ENCODE peak calls at places on chromosomes 16 and 17, in ten cellular contexts. J is neural progenitor cell, C is body of pancreas, S is heart right ventricle, G is keratinocyte, A is dorsolateral prefrontal cortex, I is stomach, W is DND-41, U is gastrocnemius medialis, P is Panc1. R is an unnamed sample.

GRCh38 chr17:77846531-77847085 is 111.9 kb upstream of the TNRC6C start:
- DNase-seq in J (no peak), C (no peak), S (no peak), G (no peak), A (no peak), I (no peak), W (peak), U (no peak), P (no peak), R (peak)

GRCh38 chr17:39818282-39819000 is 45.7 kb downstream of the IKZF3 start:
- DNase-seq in J (no peak), C (no peak), S (no peak), G (no peak), A (no peak), I (no peak), W (no peak), U (no peak), P (no peak), R (no peak)

GRCh38 chr16:89704281-89704680 is 2.8 kb upstream of the SPATA2L start:
- DNase-seq in J (no peak), C (no peak), S (no peak), G (no peak), A (no peak), I (no peak), W (no peak), U (no peak), P (no peak), R (no peak)

GRCh38 chr16:67939507-67940435 is 3.1 kb upstream of the PSMB10 start:
- DNase-seq in J (no peak), C (peak), S (no peak), G (no peak), A (no peak), I (peak), W (peak), U (no peak), P (no peak), R (peak)

GRCh38 chr16:75416904-75417565 is 16.3 kb downstream of the CFDP1 start:
- DNase-seq in J (no peak), C (no peak), S (no peak), G (no peak), A (no peak), I (no peak), W (no peak), U (no peak), P (no peak), R (no peak)

GRCh38 chr17:41777579-41778188 is 8.8 kb downstream of the JUP start:
- DNase-seq in J (no peak), C (peak), S (peak), G (no peak), A (peak), I (peak), W (no peak), U (peak), P (peak), R (no peak)

GRCh38 chr16:89115216-89115949 is 21.7 kb downstream of the ACSF3 start:
- DNase-seq in J (no peak), C (peak), S (peak), G (peak), A (peak), I (peak), W (peak), U (peak), P (no peak), R (peak)

GRCh38 chr17:27339836-27340550 is 46.1 kb downstream of the WSB1 start:
- DNase-seq in J (no peak), C (no peak), S (no peak), G (peak), A (no peak), I (no peak), W (peak), U (no peak), P (no peak), R (no peak)

GRCh38 chr17:72975509-72975908 is 117.0 kb downstream of the SLC39A11 start:
- DNase-seq in J (no peak), C (no peak), S (no peak), G (no peak), A (no peak), I (no peak), W (no peak), U (no peak), P (no peak), R (no peak)

GRCh38 chr16:74472010-74472409 is 50.7 kb upstream of the CLEC18B start:
- DNase-seq in J (no peak), C (no peak), S (no peak), G (no peak), A (no peak), I (no peak), W (no peak), U (no peak), P (no peak), R (no peak)

GRCh38 chr16:60755907-60756306 is 1280.3 kb downstream of the CDH8 start:
- DNase-seq in J (no peak), C (no peak), S (no peak), G (no peak), A (no peak), I (no peak), W (no peak), U (no peak), P (no peak), R (no peak)

GRCh38 chr16:54715011-54715410 is 215.7 kb upstream of the IRX5 start:
- DNase-seq in J (no peak), C (no peak), S (no peak), G (no peak), A (no peak), I (no peak), W (no peak), U (no peak), P (no peak), R (no peak)

GRCh38 chr16:3112058-3112880 is at the start of gene ZNF205:
- DNase-seq in J (peak), C (peak), S (peak), G (no peak), A (peak), I (peak), W (no peak), U (no peak), P (no peak), R (no peak)

GRCh38 chr16:23898682-23899430 is 63.1 kb downstream of the PRKCB start:
- DNase-seq in J (no peak), C (no peak), S (no peak), G (no peak), A (no peak), I (no peak), W (no peak), U (no peak), P (no peak), R (no peak)

GRCh38 chr16:81714593-81714992 is 64.5 kb upstream of the PLCG2 start:
- DNase-seq in J (no peak), C (no peak), S (no peak), G (no peak), A (no peak), I (no peak), W (no peak), U (no peak), P (no peak), R (no peak)

GRCh38 chr16:78307824-78308528 is 208.5 kb downstream of the WWOX start:
- DNase-seq in J (no peak), C (no peak), S (no peak), G (no peak), A (no peak), I (no peak), W (no peak), U (no peak), P (no peak), R (no peak)

GRCh38 chr17:60524463-60525346 is 1.3 kb downstream of the APPBP2 start:
- DNase-seq in J (no peak), C (no peak), S (no peak), G (no peak), A (no peak), I (no peak), W (no peak), U (no peak), P (no peak), R (no peak)

GRCh38 chr16:56012479-56012811 is 137.3 kb upstream of the CES5A start:
- DNase-seq in J (no peak), C (no peak), S (no peak), G (no peak), A (no peak), I (no peak), W (no peak), U (no peak), P (no peak), R (no peak)

GRCh38 chr17:37792787-37793186 is 47.9 kb upstream of the HNF1B start:
- DNase-seq in J (peak), C (no peak), S (no peak), G (no peak), A (no peak), I (no peak), W (no peak), U (no peak), P (no peak), R (no peak)

GRCh38 chr17:78678711-78679110 is 101.5 kb upstream of the DNAH17 start:
- DNase-seq in J (no peak), C (no peak), S (no peak), G (no peak), A (no peak), I (no peak), W (no peak), U (no peak), P (no peak), R (no peak)

GRCh38 chr17:31496601-31497000 is 105.1 kb downstream of the RAB11FIP4 start:
- DNase-seq in J (no peak), C (no peak), S (no peak), G (no peak), A (no peak), I (no peak), W (no peak), U (no peak), P (no peak), R (no peak)

GRCh38 chr16:4142268-4142667 is 26.0 kb upstream of the ADCY9 start:
- DNase-seq in J (no peak), C (no peak), S (no peak), G (peak), A (no peak), I (no peak), W (no peak), U (no peak), P (no peak), R (no peak)

GRCh38 chr16:66364117-66364958 is 2.2 kb upstream of the CDH5 start:
- DNase-seq in J (peak), C (peak), S (peak), G (no peak), A (no peak), I (no peak), W (no peak), U (peak), P (no peak), R (no peak)

GRCh38 chr16:86919073-86919472 is 340.7 kb downstream of the FOXL1 start:
- DNase-seq in J (no peak), C (no peak), S (no peak), G (no peak), A (no peak), I (no peak), W (no peak), U (no peak), P (no peak), R (no peak)

GRCh38 chr16:88591577-88592021 is 21.4 kb downstream of the ZC3H18 start:
- DNase-seq in J (no peak), C (peak), S (no peak), G (no peak), A (peak), I (no peak), W (no peak), U (peak), P (no peak), R (peak)

GRCh38 chr16:86585821-86586611 is 7.7 kb downstream of the FOXL1 start:
- DNase-seq in J (no peak), C (no peak), S (no peak), G (no peak), A (no peak), I (no peak), W (no peak), U (no peak), P (no peak), R (no peak)

GRCh38 chr16:88636488-88637265 is 1.7 kb upstream of the IL17C start:
- DNase-seq in J (no peak), C (no peak), S (no peak), G (no peak), A (no peak), I (no peak), W (no peak), U (no peak), P (no peak), R (no peak)

GRCh38 chr17:2068589-2069051 is 13.7 kb downstream of the HIC1 start:
- DNase-seq in J (no peak), C (no peak), S (no peak), G (no peak), A (no peak), I (no peak), W (peak), U (no peak), P (no peak), R (no peak)

GRCh38 chr16:30600929-30601328 is 9.3 kb downstream of the ZNF689 start:
- DNase-seq in J (no peak), C (no peak), S (no peak), G (no peak), A (no peak), I (no peak), W (no peak), U (no peak), P (no peak), R (no peak)

GRCh38 chr17:38336838-38337237 is 6.9 kb downstream of the GPR179 start:
- DNase-seq in J (no peak), C (no peak), S (no peak), G (no peak), A (no peak), I (no peak), W (no peak), U (no peak), P (no peak), R (no peak)

GRCh38 chr17:8693328-8693727 is 51.3 kb downstream of the CCDC42 start:
- DNase-seq in J (no peak), C (no peak), S (no peak), G (no peak), A (no peak), I (no peak), W (no peak), U (no peak), P (no peak), R (no peak)

GRCh38 chr17:40097931-40098845 is 2.2 kb downstream of the NR1D1 start:
- DNase-seq in J (no peak), C (peak), S (peak), G (peak), A (no peak), I (peak), W (no peak), U (peak), P (no peak), R (no peak)

GRCh38 chr17:58956997-58957724 is 149.5 kb downstream of the TRIM37 start:
- DNase-seq in J (no peak), C (no peak), S (no peak), G (no peak), A (no peak), I (no peak), W (no peak), U (no peak), P (no peak), R (no peak)

GRCh38 chr16:85080923-85081498 is 31.3 kb downstream of the CIBAR2 start:
- DNase-seq in J (peak), C (no peak), S (no peak), G (no peak), A (no peak), I (no peak), W (no peak), U (no peak), P (no peak), R (no peak)

GRCh38 chr16:15726715-15727114 is 76.7 kb downstream of the NDE1 start:
- DNase-seq in J (no peak), C (no peak), S (no peak), G (no peak), A (no peak), I (peak), W (no peak), U (no peak), P (no peak), R (no peak)

GRCh38 chr16:10992797-10993196 is 48.4 kb downstream of the CLEC16A start:
- DNase-seq in J (no peak), C (no peak), S (no peak), G (no peak), A (no peak), I (peak), W (peak), U (no peak), P (peak), R (no peak)

GRCh38 chr17:48542956-48543853 is 1.7 kb downstream of the HOXB2 start:
- DNase-seq in J (peak), C (peak), S (peak), G (peak), A (no peak), I (no peak), W (no peak), U (no peak), P (no peak), R (peak)

GRCh38 chr16:80027007-80027965 is 426.7 kb upstream of the MAF start:
- DNase-seq in J (no peak), C (peak), S (peak), G (peak), A (peak), I (peak), W (peak), U (peak), P (peak), R (peak)

GRCh38 chr17:47742319-47743181 is 9.5 kb downstream of the TBX21 start:
- DNase-seq in J (peak), C (no peak), S (peak), G (no peak), A (no peak), I (no peak), W (peak), U (no peak), P (no peak), R (peak)

GRCh38 chr16:83704656-83705055 is 103.1 kb upstream of the HSBP1 start:
- DNase-seq in J (no peak), C (no peak), S (no peak), G (no peak), A (no peak), I (no peak), W (no peak), U (no peak), P (no peak), R (no peak)

GRCh38 chr16:83699817-83700216 is 108.0 kb upstream of the HSBP1 start:
- DNase-seq in J (no peak), C (no peak), S (no peak), G (no peak), A (no peak), I (no peak), W (no peak), U (no peak), P (no peak), R (no peak)

GRCh38 chr16:83705856-83706255 is 101.9 kb upstream of the HSBP1 start:
- DNase-seq in J (no peak), C (no peak), S (no peak), G (no peak), A (no peak), I (no peak), W (no peak), U (no peak), P (no peak), R (no peak)

GRCh38 chr16:83698964-83699363 is 108.8 kb upstream of the HSBP1 start:
- DNase-seq in J (no peak), C (no peak), S (no peak), G (no peak), A (no peak), I (no peak), W (no peak), U (no peak), P (no peak), R (no peak)

GRCh38 chr16:83701494-83701893 is 106.3 kb upstream of the HSBP1 start:
- DNase-seq in J (peak), C (peak), S (peak), G (no peak), A (no peak), I (no peak), W (peak), U (no peak), P (no peak), R (no peak)
- TF ChIP-seq CTCF in J (no peak), C (no peak), S (no peak), G (no peak), A (no peak), I (no peak), W (no peak), U (no peak), P (no peak), R (no peak)

GRCh38 chr17:34672176-34672785 is 92.9 kb downstream of the TMEM132E start:
- DNase-seq in J (no peak), C (no peak), S (no peak), G (no peak), A (no peak), I (no peak), W (no peak), U (no peak), P (no peak), R (no peak)
- H3K27ac ChIP-seq in J (no peak), C (no peak), S (no peak), G (no peak), A (no peak), I (no peak), W (no peak), U (no peak), P (no peak), R (no peak)

GRCh38 chr17:32941419-32942032 is 13.6 kb downstream of the TMEM98 start:
- DNase-seq in J (no peak), C (no peak), S (no peak), G (no peak), A (no peak), I (no peak), W (no peak), U (no peak), P (no peak), R (no peak)
- TF ChIP-seq CTCF in J (peak), C (peak), S (no peak), G (no peak), A (no peak), I (peak), W (peak), U (no peak), P (peak), R (no peak)

GRCh38 chr16:59400830-59401229 is 666.7 kb upstream of the GOT2 start:
- DNase-seq in J (no peak), C (no peak), S (no peak), G (no peak), A (no peak), I (no peak), W (no peak), U (no peak), P (no peak), R (no peak)

GRCh38 chr16:59394526-59394925 is 660.4 kb upstream of the GOT2 start:
- DNase-seq in J (no peak), C (no peak), S (no peak), G (no peak), A (no peak), I (no peak), W (no peak), U (no peak), P (no peak), R (no peak)

GRCh38 chr16:59392911-59393310 is 658.8 kb upstream of the GOT2 start:
- DNase-seq in J (no peak), C (no peak), S (no peak), G (no peak), A (no peak), I (no peak), W (no peak), U (no peak), P (no peak), R (no peak)

GRCh38 chr16:59397638-59398037 is 663.5 kb upstream of the GOT2 start:
- DNase-seq in J (no peak), C (no peak), S (no peak), G (no peak), A (no peak), I (no peak), W (no peak), U (no peak), P (no peak), R (no peak)
- H3K27ac ChIP-seq in J (no peak), C (no peak), S (no peak), G (no peak), A (no peak), I (no peak), W (no peak), U (no peak), P (no peak), R (no peak)

R was measured in CD4-positive, alpha-beta T cell.